ENCODE peak calls at places on chromosomes 16 and 17, in seven cellular contexts. One of them, this sample, is unnamed.

GRCh38 chr17:30530346-30531025 is 53.3 kb downstream of the GOSR1 start:
- DNase-seq in stomach: no peak
- DNase-seq in GM12878: no peak
- DNase-seq in K562: no peak
- DNase-seq in HCT116: no peak
- DNase-seq in breast epithelium: no peak
- DNase-seq in sigmoid colon: no peak
- DNase-seq in this sample: no peak

GRCh38 chr17:43814026-43814425 is 18.9 kb downstream of the MPP3 start:
- DNase-seq in stomach: no peak
- DNase-seq in GM12878: no peak
- DNase-seq in K562: no peak
- DNase-seq in HCT116: no peak
- DNase-seq in breast epithelium: no peak
- DNase-seq in sigmoid colon: peak; percentile 42
- DNase-seq in this sample: no peak

GRCh38 chr17:45889579-45889978 is 4.8 kb upstream of the MAPT start:
- DNase-seq in stomach: no peak
- DNase-seq in GM12878: no peak
- DNase-seq in K562: no peak
- DNase-seq in HCT116: peak; percentile 24
- DNase-seq in breast epithelium: no peak
- DNase-seq in sigmoid colon: no peak
- DNase-seq in this sample: no peak

GRCh38 chr16:86120201-86120981 is 221.4 kb downstream of the IRF8 start:
- DNase-seq in stomach: no peak
- DNase-seq in GM12878: no peak
- DNase-seq in K562: no peak
- DNase-seq in HCT116: no peak
- DNase-seq in breast epithelium: no peak
- DNase-seq in sigmoid colon: peak; percentile 11
- DNase-seq in this sample: no peak

GRCh38 chr16:16032271-16032979 is 83.0 kb downstream of the ABCC1 start:
- DNase-seq in stomach: no peak
- DNase-seq in GM12878: no peak
- DNase-seq in K562: no peak
- DNase-seq in HCT116: no peak
- DNase-seq in breast epithelium: no peak
- DNase-seq in sigmoid colon: no peak
- DNase-seq in this sample: no peak

GRCh38 chr17:290121-290521 is 62.5 kb downstream of the RPH3AL start:
- DNase-seq in stomach: no peak
- DNase-seq in GM12878: no peak
- DNase-seq in K562: no peak
- DNase-seq in HCT116: no peak
- DNase-seq in breast epithelium: no peak
- DNase-seq in sigmoid colon: peak; percentile 42
- DNase-seq in this sample: no peak

GRCh38 chr16:72050769-72051464 is 3.4 kb upstream of the HP start:
- DNase-seq in stomach: no peak
- DNase-seq in GM12878: no peak
- DNase-seq in K562: no peak
- DNase-seq in HCT116: no peak
- DNase-seq in breast epithelium: no peak
- DNase-seq in sigmoid colon: no peak
- DNase-seq in this sample: no peak

GRCh38 chr16:53881371-53881770 is 177.4 kb downstream of the FTO start:
- DNase-seq in stomach: no peak
- DNase-seq in GM12878: no peak
- DNase-seq in K562: peak; percentile 7
- DNase-seq in HCT116: peak; percentile 44
- DNase-seq in breast epithelium: no peak
- DNase-seq in sigmoid colon: no peak
- DNase-seq in this sample: no peak

GRCh38 chr17:17019891-17020456 is 22.3 kb upstream of the MPRIP start:
- DNase-seq in stomach: no peak
- DNase-seq in GM12878: no peak
- DNase-seq in K562: no peak
- DNase-seq in HCT116: no peak
- DNase-seq in breast epithelium: peak; percentile 71
- DNase-seq in sigmoid colon: no peak
- DNase-seq in this sample: peak; percentile 40

GRCh38 chr17:56994009-56994792 is 16.3 kb downstream of the SCPEP1 start:
- DNase-seq in stomach: no peak
- DNase-seq in GM12878: no peak
- DNase-seq in K562: no peak
- DNase-seq in HCT116: no peak
- DNase-seq in breast epithelium: no peak
- DNase-seq in sigmoid colon: no peak
- DNase-seq in this sample: no peak

GRCh38 chr17:57665128-57665527 is 80.0 kb downstream of the CCDC182 start:
- DNase-seq in stomach: no peak
- DNase-seq in GM12878: no peak
- DNase-seq in K562: no peak
- DNase-seq in HCT116: no peak
- DNase-seq in breast epithelium: no peak
- DNase-seq in sigmoid colon: peak; percentile 33
- DNase-seq in this sample: no peak

GRCh38 chr16:10862432-10862831 is 14.6 kb upstream of the CIITA start:
- DNase-seq in stomach: peak; percentile 90
- DNase-seq in GM12878: no peak
- DNase-seq in K562: no peak
- DNase-seq in HCT116: peak; percentile 37
- DNase-seq in breast epithelium: no peak
- DNase-seq in sigmoid colon: peak; percentile 78
- DNase-seq in this sample: no peak

GRCh38 chr16:16118337-16118736 is 105.0 kb downstream of the ABCC6 start:
- DNase-seq in stomach: no peak
- DNase-seq in GM12878: no peak
- DNase-seq in K562: peak; percentile 43
- DNase-seq in HCT116: no peak
- DNase-seq in breast epithelium: no peak
- DNase-seq in sigmoid colon: no peak
- DNase-seq in this sample: no peak

GRCh38 chr16:86757704-86758040 is 179.3 kb downstream of the FOXL1 start:
- DNase-seq in stomach: no peak
- DNase-seq in GM12878: no peak
- DNase-seq in K562: no peak
- DNase-seq in HCT116: no peak
- DNase-seq in breast epithelium: no peak
- DNase-seq in sigmoid colon: no peak
- DNase-seq in this sample: no peak

GRCh38 chr17:45171338-45172231 is 9.9 kb downstream of the HEXIM2 start:
- DNase-seq in stomach: peak; percentile 27
- DNase-seq in GM12878: no peak
- DNase-seq in K562: no peak
- DNase-seq in HCT116: no peak
- DNase-seq in breast epithelium: peak; percentile 76
- DNase-seq in sigmoid colon: peak; percentile 80
- DNase-seq in this sample: peak; percentile 48

GRCh38 chr16:89360760-89361435 is 129.5 kb downstream of the ANKRD11 start:
- DNase-seq in stomach: peak; percentile 40
- DNase-seq in GM12878: peak; percentile 76
- DNase-seq in K562: no peak
- DNase-seq in HCT116: no peak
- DNase-seq in breast epithelium: no peak
- DNase-seq in sigmoid colon: no peak
- DNase-seq in this sample: no peak

GRCh38 chr16:87778830-87779579 is 13.2 kb upstream of the KLHDC4 start:
- DNase-seq in stomach: peak; percentile 94
- DNase-seq in GM12878: peak; percentile 80
- DNase-seq in K562: peak; percentile 95
- DNase-seq in HCT116: peak; percentile 94
- DNase-seq in breast epithelium: peak; percentile 80
- DNase-seq in sigmoid colon: peak; percentile 95
- DNase-seq in this sample: peak; percentile 68

GRCh38 chr16:87778476-87778829 is 12.7 kb upstream of the KLHDC4 start:
- DNase-seq in stomach: no peak
- DNase-seq in GM12878: no peak
- DNase-seq in K562: no peak
- DNase-seq in HCT116: no peak
- DNase-seq in breast epithelium: no peak
- DNase-seq in sigmoid colon: no peak
- DNase-seq in this sample: no peak

GRCh38 chr16:87784812-87785211 is 19.0 kb upstream of the KLHDC4 start:
- DNase-seq in stomach: no peak
- DNase-seq in GM12878: no peak
- DNase-seq in K562: no peak
- DNase-seq in HCT116: no peak
- DNase-seq in breast epithelium: no peak
- DNase-seq in sigmoid colon: no peak
- DNase-seq in this sample: no peak

GRCh38 chr16:87780385-87780989 is 14.7 kb upstream of the KLHDC4 start:
- DNase-seq in stomach: peak; percentile 34
- DNase-seq in GM12878: peak; percentile 87
- DNase-seq in K562: peak; percentile 67
- DNase-seq in HCT116: no peak
- DNase-seq in breast epithelium: no peak
- DNase-seq in sigmoid colon: no peak
- DNase-seq in this sample: no peak
- TF ChIP-seq CTCF in stomach: no peak
- TF ChIP-seq CTCF in GM12878: peak; percentile 20
- TF ChIP-seq CTCF in K562: peak; percentile 23
- TF ChIP-seq CTCF in HCT116: no peak
- TF ChIP-seq CTCF in breast epithelium: no peak
- TF ChIP-seq CTCF in sigmoid colon: no peak
- TF ChIP-seq CTCF in this sample: no peak

DNA sequence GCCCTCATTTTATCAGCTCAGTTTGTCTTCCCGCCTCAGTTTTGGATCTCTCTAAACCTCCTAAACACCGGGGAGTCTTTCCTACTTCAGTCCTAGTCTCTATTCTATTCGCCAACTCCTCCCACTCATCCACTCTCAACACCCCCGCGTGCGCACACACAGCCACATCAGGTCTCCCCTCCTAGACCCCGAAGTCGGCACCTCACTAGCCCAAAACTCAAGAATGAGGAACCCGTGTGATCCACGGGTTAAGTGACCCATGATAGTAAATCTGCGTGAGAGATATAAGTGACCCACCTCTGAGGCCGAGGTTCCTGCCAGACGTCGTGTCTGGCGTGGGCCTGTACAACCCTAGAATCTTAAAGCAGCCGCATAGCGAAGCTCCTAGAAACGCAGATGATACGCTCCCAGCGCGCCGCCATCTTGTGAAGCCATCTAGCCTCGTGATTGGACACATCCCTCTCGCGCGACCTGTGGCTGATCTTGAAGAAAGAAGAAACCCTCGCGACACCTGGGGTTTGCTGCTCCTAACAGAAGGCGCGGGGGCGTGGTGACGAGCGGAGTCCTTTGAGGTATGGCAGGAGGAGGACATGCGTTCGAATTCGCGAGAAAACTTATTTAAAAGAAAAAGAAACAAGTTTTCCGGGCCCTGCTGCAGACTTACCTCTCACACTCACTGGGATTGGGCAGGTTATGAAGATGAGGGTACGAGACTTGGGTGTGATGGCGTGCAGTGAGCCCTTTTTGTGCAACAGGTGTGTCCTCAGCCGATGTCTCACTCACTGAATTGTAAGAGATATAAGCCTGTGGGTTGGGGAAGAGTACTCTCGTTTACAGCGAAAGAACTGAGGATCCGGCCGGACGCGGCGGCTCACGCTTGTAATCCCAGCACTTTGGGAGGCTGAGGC is at the start of gene METTL16:
- DNase-seq in stomach: peak; percentile 98
- DNase-seq in GM12878: peak; percentile 96
- DNase-seq in K562: peak; percentile 98
- DNase-seq in HCT116: peak; percentile 98
- DNase-seq in breast epithelium: peak; percentile 98
- DNase-seq in sigmoid colon: peak; percentile 99
- DNase-seq in this sample: peak; percentile 98
- TF ChIP-seq POLR2A in stomach: no peak
- TF ChIP-seq POLR2A in GM12878: peak; percentile 86
- TF ChIP-seq POLR2A in K562: peak; percentile 88
- TF ChIP-seq POLR2A in HCT116: peak; percentile 47
- TF ChIP-seq POLR2A in breast epithelium: peak; percentile 79
- TF ChIP-seq POLR2A in sigmoid colon: peak; percentile 68
- TF ChIP-seq POLR2A in this sample: peak; percentile 66

GRCh38 chr17:40341808-40342574 is 22.5 kb downstream of the GJD3 start:
- DNase-seq in stomach: peak; percentile 81
- DNase-seq in GM12878: no peak
- DNase-seq in K562: peak; percentile 74
- DNase-seq in HCT116: no peak
- DNase-seq in breast epithelium: peak; percentile 68
- DNase-seq in sigmoid colon: peak; percentile 92
- DNase-seq in this sample: peak; percentile 77
- TF ChIP-seq POLR2AphosphoS5 in stomach: peak; percentile 74
- TF ChIP-seq POLR2AphosphoS5 in GM12878: no peak
- TF ChIP-seq POLR2AphosphoS5 in K562: no peak
- TF ChIP-seq POLR2AphosphoS5 in HCT116: peak; percentile 67
- TF ChIP-seq POLR2AphosphoS5 in breast epithelium: no peak
- TF ChIP-seq POLR2AphosphoS5 in sigmoid colon: peak; percentile 75
- TF ChIP-seq POLR2AphosphoS5 in this sample: peak; percentile 65

GRCh38 chr17:9002236-9002609 is 19.1 kb upstream of the NTN1 start:
- DNase-seq in stomach: no peak
- DNase-seq in GM12878: no peak
- DNase-seq in K562: no peak
- DNase-seq in HCT116: no peak
- DNase-seq in breast epithelium: no peak
- DNase-seq in sigmoid colon: no peak
- DNase-seq in this sample: no peak

GRCh38 chr17:9003355-9004131 is 17.8 kb upstream of the NTN1 start:
- DNase-seq in stomach: no peak
- DNase-seq in GM12878: no peak
- DNase-seq in K562: no peak
- DNase-seq in HCT116: no peak
- DNase-seq in breast epithelium: no peak
- DNase-seq in sigmoid colon: no peak
- DNase-seq in this sample: no peak

GRCh38 chr17:9001539-9001938 is 19.8 kb upstream of the NTN1 start:
- DNase-seq in stomach: no peak
- DNase-seq in GM12878: no peak
- DNase-seq in K562: no peak
- DNase-seq in HCT116: no peak
- DNase-seq in breast epithelium: no peak
- DNase-seq in sigmoid colon: no peak
- DNase-seq in this sample: no peak

GRCh38 chr17:9004132-9004960 is 17.0 kb upstream of the NTN1 start:
- DNase-seq in stomach: no peak
- DNase-seq in GM12878: no peak
- DNase-seq in K562: no peak
- DNase-seq in HCT116: no peak
- DNase-seq in breast epithelium: no peak
- DNase-seq in sigmoid colon: no peak
- DNase-seq in this sample: no peak

DNA sequence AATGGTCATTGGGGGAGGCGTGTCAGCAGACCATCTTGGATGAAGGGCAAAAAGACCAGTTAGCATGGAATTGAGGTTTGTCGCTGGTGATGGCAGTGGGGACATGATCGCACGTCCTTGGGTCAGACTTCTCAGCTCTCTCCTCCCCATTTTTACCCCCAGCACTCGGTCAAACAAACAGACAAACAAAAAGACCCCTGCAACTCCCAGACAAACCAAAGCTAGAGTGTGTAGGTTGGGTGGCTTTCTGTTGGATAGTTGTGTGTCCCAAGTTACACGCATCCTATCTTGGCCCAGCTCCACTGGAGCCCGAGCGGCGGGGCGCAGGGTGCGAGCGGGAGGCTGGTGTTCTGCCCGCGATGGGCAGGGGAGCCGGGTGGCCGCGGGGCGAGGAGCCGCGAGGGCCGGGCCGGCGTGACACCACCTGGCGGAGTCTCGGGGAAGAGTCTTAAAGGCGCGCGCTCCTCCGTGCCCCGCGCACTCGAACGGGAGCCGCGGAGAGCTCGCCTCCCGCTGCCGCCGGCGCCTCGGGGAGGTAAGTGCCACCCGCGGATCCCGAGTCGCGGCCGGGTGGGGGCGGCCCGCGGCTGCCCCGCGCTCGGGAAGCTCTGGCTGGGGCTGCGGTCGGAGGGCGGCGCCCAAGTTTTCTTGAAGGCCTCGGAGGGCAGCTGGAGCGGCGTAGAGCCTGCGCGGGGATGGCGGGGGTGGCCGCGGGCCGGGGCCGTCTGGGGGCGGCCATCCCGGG is 18.5 kb upstream of the NTN1 start:
- DNase-seq in stomach: no peak
- DNase-seq in GM12878: no peak
- DNase-seq in K562: no peak
- DNase-seq in HCT116: no peak
- DNase-seq in breast epithelium: no peak
- DNase-seq in sigmoid colon: no peak
- DNase-seq in this sample: peak; percentile 21
- TF ChIP-seq CTCF in stomach: peak; percentile 41
- TF ChIP-seq CTCF in GM12878: peak; percentile 22
- TF ChIP-seq CTCF in K562: no peak
- TF ChIP-seq CTCF in HCT116: no peak
- TF ChIP-seq CTCF in breast epithelium: peak; percentile 17
- TF ChIP-seq CTCF in sigmoid colon: no peak
- TF ChIP-seq CTCF in this sample: peak; percentile 32

This sample was measured in prostate gland.